ENCODE peak calls at places on chromosomes 13 and 19, in seven cellular contexts. One of them, this sample, is unnamed.
A peak's percentile ranks its signal among the peaks of the same experiment; 100 is the strongest.

GRCh38 chr13:98279473-98280175 is 102.6 kb upstream of the RNF113B start:
- DNase-seq in H9: peak; percentile 65
- DNase-seq in trophoblast cell: no peak
- DNase-seq in H1: no peak
- DNase-seq in mesendoderm: no peak
- DNase-seq in neuronal stem cell: no peak
- DNase-seq in mesenchymal stem cell: no peak
- DNase-seq in this sample: no peak

GRCh38 chr19:7823902-7824301 is 6.1 kb upstream of the EVI5L start:
- DNase-seq in mesenchymal stem cell: no peak
- DNase-seq in H9: no peak
- DNase-seq in H1: no peak
- DNase-seq in neuronal stem cell: no peak
- DNase-seq in mesendoderm: no peak
- DNase-seq in trophoblast cell: no peak
- DNase-seq in this sample: no peak

GRCh38 chr13:51738226-51738905 is 65.6 kb downstream of the DHRS12 start:
- DNase-seq in H9: no peak
- DNase-seq in H1: no peak
- DNase-seq in trophoblast cell: no peak
- DNase-seq in mesendoderm: no peak
- DNase-seq in mesenchymal stem cell: no peak
- DNase-seq in neuronal stem cell: no peak
- DNase-seq in this sample: no peak

GRCh38 chr13:44763604-44764311 is 187.6 kb upstream of the TSC22D1 start:
- DNase-seq in H9: no peak
- DNase-seq in mesendoderm: no peak
- DNase-seq in H1: no peak
- DNase-seq in mesenchymal stem cell: no peak
- DNase-seq in neuronal stem cell: no peak
- DNase-seq in trophoblast cell: peak; percentile 27
- DNase-seq in this sample: no peak

GRCh38 chr19:16398530-16399241 is 73.1 kb downstream of the EPS15L1 start:
- DNase-seq in mesenchymal stem cell: no peak
- DNase-seq in mesendoderm: no peak
- DNase-seq in H1: no peak
- DNase-seq in H9: no peak
- DNase-seq in trophoblast cell: no peak
- DNase-seq in neuronal stem cell: no peak
- DNase-seq in this sample: peak; percentile 12

GRCh38 chr13:87884874-87885273 is 213.7 kb downstream of the SLITRK5 start:
- DNase-seq in mesendoderm: peak; percentile 82
- DNase-seq in H9: peak; percentile 39
- DNase-seq in trophoblast cell: no peak
- DNase-seq in H1: peak; percentile 13
- DNase-seq in mesenchymal stem cell: peak; percentile 78
- DNase-seq in neuronal stem cell: peak; percentile 15
- DNase-seq in this sample: peak; percentile 2

GRCh38 chr19:7570761-7571160 is 24.9 kb upstream of the CAMSAP3 start:
- DNase-seq in trophoblast cell: no peak
- DNase-seq in mesenchymal stem cell: no peak
- DNase-seq in mesendoderm: no peak
- DNase-seq in neuronal stem cell: no peak
- DNase-seq in H9: no peak
- DNase-seq in H1: no peak
- DNase-seq in this sample: no peak

GRCh38 chr13:49669735-49670309 is 21.5 kb downstream of the EBPL start:
- DNase-seq in mesendoderm: peak; percentile 85
- DNase-seq in neuronal stem cell: peak; percentile 41
- DNase-seq in mesenchymal stem cell: peak; percentile 82
- DNase-seq in H1: no peak
- DNase-seq in H9: peak; percentile 72
- DNase-seq in trophoblast cell: peak; percentile 30
- DNase-seq in this sample: peak; percentile 81

GRCh38 chr13:32079586-32079985 is 48.0 kb downstream of the FRY start:
- DNase-seq in trophoblast cell: no peak
- DNase-seq in mesendoderm: no peak
- DNase-seq in neuronal stem cell: no peak
- DNase-seq in H1: no peak
- DNase-seq in H9: no peak
- DNase-seq in mesenchymal stem cell: no peak
- DNase-seq in this sample: no peak

GRCh38 chr19:19606021-19606420 is 12.5 kb downstream of the PBX4 start:
- DNase-seq in H1: no peak
- DNase-seq in mesenchymal stem cell: no peak
- DNase-seq in trophoblast cell: peak; percentile 60
- DNase-seq in H9: no peak
- DNase-seq in neuronal stem cell: no peak
- DNase-seq in mesendoderm: peak; percentile 49
- DNase-seq in this sample: peak; percentile 10

GRCh38 chr19:48379058-48379457 is 12.3 kb downstream of the KDELR1 start:
- DNase-seq in H1: no peak
- DNase-seq in H9: no peak
- DNase-seq in mesendoderm: no peak
- DNase-seq in mesenchymal stem cell: no peak
- DNase-seq in trophoblast cell: no peak
- DNase-seq in neuronal stem cell: no peak
- DNase-seq in this sample: no peak

GRCh38 chr19:17872251-17873001 is 681 bp downstream of the SLC5A5 start:
- DNase-seq in neuronal stem cell: no peak
- DNase-seq in H1: no peak
- DNase-seq in mesenchymal stem cell: no peak
- DNase-seq in H9: no peak
- DNase-seq in mesendoderm: no peak
- DNase-seq in trophoblast cell: no peak
- DNase-seq in this sample: no peak

GRCh38 chr19:4557971-4558941 is 1.2 kb downstream of the SEMA6B start:
- DNase-seq in mesendoderm: peak; percentile 62
- DNase-seq in H1: no peak
- DNase-seq in H9: peak; percentile 71
- DNase-seq in mesenchymal stem cell: peak; percentile 22
- DNase-seq in neuronal stem cell: no peak
- DNase-seq in trophoblast cell: no peak
- DNase-seq in this sample: no peak

GRCh38 chr13:101703838-101704237 is 251.4 kb downstream of the ITGBL1 start:
- DNase-seq in neuronal stem cell: no peak
- DNase-seq in mesenchymal stem cell: no peak
- DNase-seq in H1: no peak
- DNase-seq in mesendoderm: peak; percentile 15
- DNase-seq in trophoblast cell: no peak
- DNase-seq in H9: no peak
- DNase-seq in this sample: no peak

GRCh38 chr13:21511841-21512240 is 52.7 kb upstream of the ZDHHC20 start:
- DNase-seq in mesenchymal stem cell: no peak
- DNase-seq in mesendoderm: no peak
- DNase-seq in neuronal stem cell: no peak
- DNase-seq in trophoblast cell: no peak
- DNase-seq in H1: no peak
- DNase-seq in H9: no peak
- DNase-seq in this sample: peak; percentile 31

GRCh38 chr13:74158028-74158427 is 23.8 kb upstream of the KLF12 start:
- DNase-seq in trophoblast cell: no peak
- DNase-seq in neuronal stem cell: no peak
- DNase-seq in H9: no peak
- DNase-seq in H1: no peak
- DNase-seq in mesendoderm: no peak
- DNase-seq in mesenchymal stem cell: no peak
- DNase-seq in this sample: peak; percentile 47

GRCh38 chr19:56309511-56310185 is 5.0 kb downstream of the ZSCAN5A start:
- DNase-seq in trophoblast cell: peak; percentile 14
- DNase-seq in H1: peak; percentile 70
- DNase-seq in neuronal stem cell: no peak
- DNase-seq in mesenchymal stem cell: peak; percentile 51
- DNase-seq in H9: peak; percentile 85
- DNase-seq in mesendoderm: peak; percentile 78
- DNase-seq in this sample: peak; percentile 4

GRCh38 chr13:32837307-32837972 is 178.8 kb upstream of the KL start:
- DNase-seq in H9: no peak
- DNase-seq in mesenchymal stem cell: no peak
- DNase-seq in neuronal stem cell: no peak
- DNase-seq in H1: no peak
- DNase-seq in mesendoderm: no peak
- DNase-seq in trophoblast cell: no peak
- DNase-seq in this sample: no peak

GRCh38 chr19:17391371-17392151 is 2.4 kb downstream of the CCDC194 start:
- DNase-seq in trophoblast cell: no peak
- DNase-seq in mesenchymal stem cell: no peak
- DNase-seq in neuronal stem cell: no peak
- DNase-seq in H1: no peak
- DNase-seq in mesendoderm: no peak
- DNase-seq in H9: peak; percentile 38
- DNase-seq in this sample: no peak

GRCh38 chr13:102667911-102668310 is 26.9 kb downstream of the METTL21C start:
- DNase-seq in neuronal stem cell: no peak
- DNase-seq in mesendoderm: peak; percentile 44
- DNase-seq in trophoblast cell: no peak
- DNase-seq in H1: no peak
- DNase-seq in H9: no peak
- DNase-seq in mesenchymal stem cell: no peak
- DNase-seq in this sample: no peak

GRCh38 chr13:97627566-97627965 is 193.6 kb downstream of the RAP2A start:
- DNase-seq in mesendoderm: peak; percentile 76
- DNase-seq in trophoblast cell: no peak
- DNase-seq in mesenchymal stem cell: peak; percentile 59
- DNase-seq in neuronal stem cell: no peak
- DNase-seq in H9: peak; percentile 66
- DNase-seq in H1: no peak
- DNase-seq in this sample: peak; percentile 95

GRCh38 chr19:43148233-43148632 is 38.1 kb downstream of the PSG5 start:
- DNase-seq in trophoblast cell: peak; percentile 47
- DNase-seq in H9: no peak
- DNase-seq in mesenchymal stem cell: no peak
- DNase-seq in mesendoderm: no peak
- DNase-seq in H1: no peak
- DNase-seq in neuronal stem cell: no peak
- DNase-seq in this sample: peak; percentile 93

GRCh38 chr13:109747524-109747923 is 38.9 kb downstream of the IRS2 start:
- DNase-seq in H9: no peak
- DNase-seq in trophoblast cell: no peak
- DNase-seq in mesenchymal stem cell: no peak
- DNase-seq in H1: no peak
- DNase-seq in mesendoderm: no peak
- DNase-seq in neuronal stem cell: no peak
- DNase-seq in this sample: no peak

GRCh38 chr13:95707442-95708389 is 30.8 kb downstream of the DNAJC3 start:
- DNase-seq in mesendoderm: no peak
- DNase-seq in H9: no peak
- DNase-seq in neuronal stem cell: no peak
- DNase-seq in H1: no peak
- DNase-seq in trophoblast cell: no peak
- DNase-seq in mesenchymal stem cell: no peak
- DNase-seq in this sample: no peak

GRCh38 chr13:95707035-95707434 is 30.1 kb downstream of the DNAJC3 start:
- DNase-seq in H9: no peak
- DNase-seq in mesenchymal stem cell: no peak
- DNase-seq in mesendoderm: no peak
- DNase-seq in neuronal stem cell: no peak
- DNase-seq in trophoblast cell: no peak
- DNase-seq in H1: no peak
- DNase-seq in this sample: no peak

GRCh38 chr13:95710313-95710712 is 33.4 kb downstream of the DNAJC3 start:
- DNase-seq in trophoblast cell: peak; percentile 31
- DNase-seq in neuronal stem cell: no peak
- DNase-seq in H1: no peak
- DNase-seq in mesenchymal stem cell: peak; percentile 61
- DNase-seq in H9: no peak
- DNase-seq in mesendoderm: no peak
- DNase-seq in this sample: peak; percentile 84

GRCh38 chr13:95709101-95709500 is 32.2 kb downstream of the DNAJC3 start:
- DNase-seq in trophoblast cell: no peak
- DNase-seq in neuronal stem cell: no peak
- DNase-seq in mesendoderm: no peak
- DNase-seq in mesenchymal stem cell: no peak
- DNase-seq in H9: no peak
- DNase-seq in H1: no peak
- DNase-seq in this sample: no peak

GRCh38 chr13:95708390-95708774 is 31.4 kb downstream of the DNAJC3 start:
- DNase-seq in trophoblast cell: peak; percentile 44
- DNase-seq in mesendoderm: no peak
- DNase-seq in H1: no peak
- DNase-seq in H9: no peak
- DNase-seq in neuronal stem cell: no peak
- DNase-seq in mesenchymal stem cell: no peak
- DNase-seq in this sample: no peak
- H3K4ac ChIP-seq in trophoblast cell: no peak overlapping the region
- H3K4ac ChIP-seq in mesendoderm: no peak overlapping the region
- H3K4ac ChIP-seq in H1: no peak overlapping the region
- H3K4ac ChIP-seq in H9: no peak overlapping the region
- H3K4ac ChIP-seq in neuronal stem cell: no peak overlapping the region
- H3K4ac ChIP-seq in mesenchymal stem cell: no peak overlapping the region
- H3K4ac ChIP-seq in this sample: no peak overlapping the region

DNA sequence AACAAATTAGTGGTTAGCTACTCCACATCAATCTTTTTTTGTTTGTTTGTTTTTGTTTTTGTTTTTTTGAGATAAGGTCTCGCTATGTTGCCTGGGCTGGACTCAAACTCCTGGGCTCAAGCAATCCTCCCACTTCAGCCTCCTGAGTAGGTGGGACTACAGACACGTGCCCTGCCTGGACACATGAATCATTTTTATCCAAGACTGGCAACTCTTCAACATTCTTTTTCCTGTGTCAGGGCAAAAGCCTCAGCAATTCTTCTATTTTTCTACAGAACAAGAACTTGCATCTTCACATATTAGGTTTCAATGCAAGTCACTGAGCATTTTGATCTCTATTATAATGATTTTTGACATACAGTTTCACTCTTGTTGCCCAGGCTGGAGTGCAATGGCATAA is 76.8 kb upstream of the LRCH1 start:
- DNase-seq in mesendoderm: no peak
- DNase-seq in H1: no peak
- DNase-seq in mesenchymal stem cell: no peak
- DNase-seq in trophoblast cell: no peak
- DNase-seq in neuronal stem cell: no peak
- DNase-seq in H9: no peak
- DNase-seq in this sample: no peak
- H3K4ac ChIP-seq in mesendoderm: peak overlapping the region; percentile 50
- H3K4ac ChIP-seq in H1: no peak overlapping the region
- H3K4ac ChIP-seq in mesenchymal stem cell: no peak overlapping the region
- H3K4ac ChIP-seq in trophoblast cell: no peak overlapping the region
- H3K4ac ChIP-seq in neuronal stem cell: no peak overlapping the region
- H3K4ac ChIP-seq in H9: no peak overlapping the region
- H3K4ac ChIP-seq in this sample: no peak overlapping the region

DNA sequence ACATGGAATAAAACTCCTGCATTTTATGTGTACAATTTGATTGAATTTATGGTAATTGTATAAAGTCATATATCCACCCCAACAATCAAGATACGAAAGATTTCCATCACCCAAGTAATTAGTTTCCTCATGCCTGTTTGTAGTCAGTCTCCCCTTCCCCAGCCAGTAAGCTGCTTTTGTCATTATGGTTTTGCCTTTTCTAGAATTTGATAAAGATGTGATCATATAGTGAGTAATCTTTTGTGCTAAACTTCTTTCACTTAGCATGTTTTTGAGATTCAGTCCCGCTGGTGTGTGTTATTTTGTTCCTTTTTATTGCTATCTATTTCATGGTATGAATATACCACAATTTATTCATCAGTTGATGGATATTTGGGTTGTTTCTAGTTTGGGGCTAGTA is 16.0 kb downstream of the ITM2B start:
- DNase-seq in neuronal stem cell: no peak
- DNase-seq in mesenchymal stem cell: no peak
- DNase-seq in mesendoderm: no peak
- DNase-seq in H9: no peak
- DNase-seq in H1: no peak
- DNase-seq in trophoblast cell: no peak
- DNase-seq in this sample: no peak
- H3K4ac ChIP-seq in neuronal stem cell: no peak overlapping the region
- H3K4ac ChIP-seq in mesenchymal stem cell: no peak overlapping the region
- H3K4ac ChIP-seq in mesendoderm: no peak overlapping the region
- H3K4ac ChIP-seq in H9: no peak overlapping the region
- H3K4ac ChIP-seq in H1: no peak overlapping the region
- H3K4ac ChIP-seq in trophoblast cell: no peak overlapping the region
- H3K4ac ChIP-seq in this sample: no peak overlapping the region

GRCh38 chr19:39158646-39159260 is 33.2 kb downstream of the PAK4 start:
- DNase-seq in trophoblast cell: no peak
- DNase-seq in neuronal stem cell: no peak
- DNase-seq in H1: no peak
- DNase-seq in mesendoderm: no peak
- DNase-seq in mesenchymal stem cell: no peak
- DNase-seq in H9: no peak
- DNase-seq in this sample: no peak
- H3K4ac ChIP-seq in trophoblast cell: peak overlapping the region; percentile 22
- H3K4ac ChIP-seq in neuronal stem cell: no peak overlapping the region
- H3K4ac ChIP-seq in H1: no peak overlapping the region
- H3K4ac ChIP-seq in mesendoderm: no peak overlapping the region
- H3K4ac ChIP-seq in mesenchymal stem cell: no peak overlapping the region
- H3K4ac ChIP-seq in H9: no peak overlapping the region
- H3K4ac ChIP-seq in this sample: no peak overlapping the region

This sample was measured in IMR-90.